ENCODE peak calls at places on chromosome 10, in six cellular contexts. E is adipocyte, H is PC-9, U is body of pancreas, S is uterus, P is astrocyte. Z is an unnamed sample.

GRCh38 chr10:98460837-98461499 is 14.2 kb upstream of the HPS1 start:
- DNase-seq in E (peak), H (peak), U (peak), S (peak), P (peak), Z (no peak)

GRCh38 chr10:43130756-43131155 is 7.5 kb upstream of the CSGALNACT2 start:
- DNase-seq in E (no peak), H (no peak), U (no peak), S (no peak), P (no peak), Z (no peak)

GRCh38 chr10:22824984-22825383 is 102.9 kb upstream of the ARMC3 start:
- DNase-seq in E (peak), H (peak), U (no peak), S (no peak), P (peak), Z (no peak)

GRCh38 chr10:5948999-5949759 is 28.2 kb downstream of the IL15RA start:
- DNase-seq in E (peak), H (no peak), U (peak), S (peak), P (peak), Z (peak)

GRCh38 chr10:21141946-21142345 is 244.8 kb upstream of the NEBL start:
- DNase-seq in E (no peak), H (no peak), U (no peak), S (no peak), P (no peak), Z (no peak)

GRCh38 chr10:70090951-70091350 is 38.3 kb downstream of the MACROH2A2 start:
- DNase-seq in E (no peak), H (no peak), U (no peak), S (no peak), P (no peak), Z (no peak)

GRCh38 chr10:24920907-24921881 is 31.2 kb downstream of the PRTFDC1 start:
- DNase-seq in E (peak), H (no peak), U (peak), S (peak), P (peak), Z (peak)

GRCh38 chr10:102403115-102403514 is 7.6 kb downstream of the NFKB2 start:
- DNase-seq in E (no peak), H (no peak), U (no peak), S (no peak), P (no peak), Z (no peak)

GRCh38 chr10:71521504-71522290 is 125.0 kb downstream of the CDH23 start:
- DNase-seq in E (no peak), H (no peak), U (no peak), S (no peak), P (no peak), Z (no peak)

GRCh38 chr10:57262908-57263307 is 901.8 kb upstream of the ZWINT start:
- DNase-seq in E (no peak), H (no peak), U (no peak), S (no peak), P (no peak), Z (no peak)

GRCh38 chr10:77553966-77554365 is 83.6 kb downstream of the KCNMA1 start:
- DNase-seq in E (no peak), H (no peak), U (no peak), S (no peak), P (peak), Z (no peak)

GRCh38 chr10:75417522-75417927 is 13.9 kb upstream of the LRMDA start:
- DNase-seq in E (no peak), H (peak), U (no peak), S (no peak), P (no peak), Z (no peak)

GRCh38 chr10:70657036-70657435 is 15.3 kb upstream of the ADAMTS14 start:
- DNase-seq in E (peak), H (no peak), U (no peak), S (no peak), P (peak), Z (no peak)

GRCh38 chr10:29795856-29796255 is 161.1 kb upstream of the SVIL start:
- DNase-seq in E (peak), H (no peak), U (no peak), S (peak), P (peak), Z (no peak)

GRCh38 chr10:97936126-97936525 is 86.5 kb downstream of the GOLGA7B start:
- DNase-seq in E (no peak), H (no peak), U (no peak), S (no peak), P (no peak), Z (no peak)

GRCh38 chr10:132574783-132575319 is 37.3 kb downstream of the INPP5A start:
- DNase-seq in E (peak), H (peak), U (no peak), S (no peak), P (peak), Z (no peak)

GRCh38 chr10:72886596-72887522 is 6.7 kb upstream of the OIT3 start:
- DNase-seq in E (no peak), H (no peak), U (no peak), S (no peak), P (no peak), Z (peak)

GRCh38 chr10:50326757-50327701 is 75.7 kb upstream of the ASAH2 start:
- DNase-seq in E (peak), H (no peak), U (no peak), S (peak), P (peak), Z (peak)

GRCh38 chr10:88161070-88161469 is 297.6 kb downstream of the PTEN start:
- DNase-seq in E (no peak), H (no peak), U (no peak), S (no peak), P (no peak), Z (no peak)

GRCh38 chr10:88163572-88163971 is 300.1 kb downstream of the PTEN start:
- DNase-seq in E (no peak), H (no peak), U (no peak), S (no peak), P (no peak), Z (no peak)

GRCh38 chr10:88162852-88163251 is 299.4 kb downstream of the PTEN start:
- DNase-seq in E (no peak), H (no peak), U (no peak), S (no peak), P (no peak), Z (no peak)

GRCh38 chr10:88165849-88166271 is 302.4 kb downstream of the PTEN start:
- DNase-seq in E (peak), H (no peak), U (no peak), S (no peak), P (peak), Z (no peak)

DNA sequence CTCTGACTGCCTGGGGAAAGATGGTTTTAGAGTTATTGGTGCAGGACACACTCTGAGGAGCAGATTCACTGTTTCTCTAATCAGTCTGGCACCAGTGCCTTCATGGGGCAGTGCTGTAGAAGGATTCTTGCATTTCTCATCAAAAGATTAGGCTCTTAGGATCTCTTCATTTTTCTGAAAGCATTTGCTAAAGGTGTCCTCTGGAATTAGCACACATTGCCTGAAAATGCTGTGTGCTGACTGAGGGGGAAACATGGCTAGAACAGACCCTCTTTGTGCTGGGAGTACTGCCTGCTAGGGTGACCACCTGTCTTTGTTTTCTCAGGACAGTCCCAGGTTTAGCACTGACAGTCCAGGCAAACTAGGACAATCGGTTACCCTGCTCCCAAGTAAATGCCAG is 301.0 kb downstream of the PTEN start:
- DNase-seq in E (no peak), H (no peak), U (no peak), S (no peak), P (no peak), Z (no peak)
- H3K4me3 ChIP-seq in E (no peak), H (no peak), U (no peak), S (no peak), P (no peak), Z (no peak)

DNA sequence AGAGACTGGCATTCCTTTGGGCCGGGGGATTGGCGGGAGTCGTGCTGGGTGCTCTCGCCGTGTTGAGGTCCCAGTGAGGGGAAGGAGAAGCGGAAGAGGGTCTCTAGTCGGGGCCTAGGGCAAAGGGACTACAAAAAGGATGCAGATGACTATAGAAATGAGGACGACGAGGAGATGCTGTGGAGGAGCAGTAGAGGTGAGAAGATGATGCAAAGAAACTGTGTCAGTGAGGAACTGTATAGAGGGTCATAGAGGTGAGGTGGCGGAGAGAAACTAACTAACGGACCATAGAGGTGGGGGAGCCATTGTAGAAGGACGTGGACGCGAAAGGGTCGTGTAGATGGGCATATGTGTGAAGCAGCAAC is 324 bp downstream of the TWNK start:
- DNase-seq in E (no peak), H (no peak), U (no peak), S (no peak), P (no peak), Z (no peak)
- H3K4me3 ChIP-seq in E (peak), H (peak), U (peak), S (peak), P (peak), Z (peak)

GRCh38 chr10:14560274-14560673 is 214.4 kb downstream of the FAM107B start:
- DNase-seq in E (peak), H (peak), U (no peak), S (no peak), P (peak), Z (no peak)

GRCh38 chr10:14562615-14563214 is 212.0 kb downstream of the FAM107B start:
- DNase-seq in E (no peak), H (no peak), U (no peak), S (no peak), P (no peak), Z (no peak)

GRCh38 chr10:14563359-14563758 is 211.3 kb downstream of the FAM107B start:
- DNase-seq in E (no peak), H (no peak), U (no peak), S (no peak), P (no peak), Z (no peak)

GRCh38 chr10:14562197-14562596 is 212.5 kb downstream of the FAM107B start:
- DNase-seq in E (no peak), H (no peak), U (no peak), S (no peak), P (no peak), Z (no peak)

DNA sequence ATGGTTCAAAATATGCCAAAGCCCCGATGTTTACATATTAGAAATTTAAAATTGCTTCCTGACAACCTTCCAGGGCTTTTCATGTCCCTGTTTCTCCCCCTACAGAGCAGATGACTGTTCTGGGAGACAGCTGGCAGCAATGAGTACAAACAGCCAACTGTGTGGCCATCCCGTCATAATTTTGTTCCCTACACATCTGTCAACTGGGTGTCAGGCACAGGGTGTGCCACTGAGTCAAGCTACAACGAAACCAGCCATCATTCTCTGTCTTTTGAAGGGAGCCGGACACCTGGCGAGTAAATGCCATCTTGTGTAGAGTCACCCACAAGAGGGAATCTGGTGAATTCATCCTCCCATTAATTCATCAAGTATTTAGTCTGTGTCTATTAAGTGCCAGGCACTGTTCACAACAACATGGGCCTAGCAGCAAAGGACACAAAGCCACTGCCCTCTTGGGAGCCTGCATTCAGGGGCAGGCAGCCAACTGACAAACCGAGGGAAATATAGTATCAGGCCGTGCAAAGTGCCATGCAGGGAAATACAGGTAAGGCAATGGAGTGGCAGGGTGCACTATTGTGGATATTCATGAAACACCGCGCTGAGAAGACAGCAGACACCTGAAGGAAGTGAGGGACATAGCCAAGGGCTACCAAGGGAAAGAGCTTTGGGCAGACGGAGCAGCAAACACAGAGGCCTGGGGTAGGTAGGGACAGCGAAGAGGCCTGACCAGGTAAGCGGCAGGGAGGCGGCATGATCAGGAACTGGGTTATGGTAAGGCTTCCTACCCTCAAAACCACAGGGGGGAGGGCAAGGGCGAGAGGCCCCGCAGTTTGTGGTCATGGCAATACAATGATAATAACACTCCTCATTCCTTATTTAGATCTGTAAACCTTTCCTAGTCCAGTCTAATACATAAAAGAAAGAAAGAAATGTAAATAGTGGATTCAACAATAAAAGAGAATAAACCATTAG is 213.6 kb downstream of the FAM107B start:
- DNase-seq in E (no peak), H (no peak), U (no peak), S (no peak), P (no peak), Z (no peak)
- H3K4me3 ChIP-seq in E (no peak), H (no peak), U (no peak), S (no peak), P (no peak), Z (no peak)

DNA sequence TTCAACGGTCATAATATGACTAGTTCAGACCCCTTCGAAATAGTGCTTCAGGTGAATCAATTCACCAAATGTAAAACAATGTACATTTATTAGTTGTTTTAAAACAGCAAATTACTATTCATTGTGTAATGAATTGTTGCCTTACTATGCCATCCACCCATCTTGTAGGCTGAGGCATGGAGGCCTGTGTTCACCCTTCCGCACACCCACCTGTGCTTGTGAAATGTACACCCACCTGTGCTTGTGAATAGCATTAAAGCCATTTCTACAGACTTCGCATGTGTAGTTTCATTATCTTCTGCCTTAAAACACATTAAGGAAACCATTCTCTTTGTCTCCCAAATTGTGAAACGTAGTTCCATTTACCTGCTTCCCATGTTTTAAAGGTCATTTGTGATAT is 16.8 kb downstream of the CLRN3 start:
- DNase-seq in E (no peak), H (no peak), U (no peak), S (no peak), P (no peak), Z (no peak)
- H3K4me3 ChIP-seq in E (no peak), H (no peak), U (no peak), S (no peak), P (no peak), Z (no peak)

GRCh38 chr10:93993414-93993781 is 333 bp upstream of the PLCE1 start:
- DNase-seq in E (no peak), H (no peak), U (no peak), S (no peak), P (no peak), Z (no peak)
- H3K4me3 ChIP-seq in E (peak), H (peak), U (no peak), S (peak), P (peak), Z (peak)

GRCh38 chr10:124943301-124944092 is 1.6 kb downstream of the ZRANB1 start:
- DNase-seq in E (peak), H (no peak), U (no peak), S (no peak), P (peak), Z (no peak)
- H3K4me3 ChIP-seq in E (peak), H (no peak), U (no peak), S (peak), P (no peak), Z (no peak)

DNA sequence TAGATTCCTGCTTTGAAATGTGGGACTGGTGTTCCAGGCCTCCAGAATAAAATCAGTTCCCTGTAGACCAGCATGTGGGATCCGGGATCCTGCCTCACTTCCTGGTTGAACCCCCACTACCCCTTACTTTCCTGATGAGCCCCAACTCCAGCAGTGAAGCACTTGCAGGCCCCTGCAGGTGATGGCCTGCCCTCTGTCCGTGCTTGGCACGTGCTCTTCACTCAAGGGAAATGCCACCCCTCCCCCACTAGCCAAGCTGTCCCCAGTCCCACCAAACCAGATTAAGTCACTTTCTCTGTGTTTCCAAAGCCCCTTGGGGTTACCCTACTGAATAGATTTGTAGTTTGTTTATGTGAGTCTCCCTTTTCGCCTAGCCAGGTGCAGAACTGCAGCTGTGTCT is 121.6 kb downstream of the WDFY4 start:
- DNase-seq in E (no peak), H (no peak), U (no peak), S (no peak), P (no peak), Z (no peak)
- H3K4me3 ChIP-seq in E (no peak), H (no peak), U (no peak), S (no peak), P (no peak), Z (no peak)